ENCODE peak calls at places on chromosomes 12 and 14, in four cellular contexts. B, X, T and G are unnamed samples.

GRCh38 chr12:124995200-124995961 is 1.9 kb downstream of the BRI3BP start:
- DNase-seq in B (peak; percentile 34), X (no peak), T (no peak), G (no peak)

GRCh38 chr12:28958553-28959195 is 190.4 kb upstream of the FAR2 start:
- DNase-seq in B (no peak), X (no peak), T (no peak), G (no peak)

GRCh38 chr12:615620-616019 is 47.6 kb downstream of the NINJ2 start:
- DNase-seq in B (no peak), X (no peak), T (no peak), G (no peak)

GRCh38 chr14:101121399-101122113 is 218.0 kb upstream of the RTL1 start:
- DNase-seq in B (no peak), X (no peak), T (no peak), G (no peak)

GRCh38 chr12:65536876-65537661 is 258.6 kb downstream of the MSRB3 start:
- DNase-seq in B (peak; percentile 82), X (no peak), T (peak; percentile 88), G (no peak)

GRCh38 chr14:81268016-81268416 is 47.3 kb upstream of the GTF2A1 start:
- DNase-seq in B (no peak), X (no peak), T (no peak), G (no peak)

GRCh38 chr14:98622208-98623051 is 649.6 kb downstream of the BCL11B start:
- DNase-seq in B (no peak), X (no peak), T (no peak), G (no peak)

GRCh38 chr12:128381537-128381936 is 114.6 kb downstream of the TMEM132C start:
- DNase-seq in B (no peak), X (no peak), T (no peak), G (no peak)

GRCh38 chr12:97760601-97761000 is 298.0 kb downstream of the RMST start:
- DNase-seq in B (no peak), X (no peak), T (no peak), G (no peak)

GRCh38 chr12:122889658-122890561 is 6.0 kb downstream of the VPS37B start:
- DNase-seq in B (no peak), X (no peak), T (no peak), G (no peak)

GRCh38 chr12:52054838-52055741 is 3.8 kb downstream of the NR4A1 start:
- DNase-seq in B (no peak), X (no peak), T (no peak), G (no peak)

GRCh38 chr14:73491256-73491976 is 683 bp downstream of the RIOX1 start:
- DNase-seq in B (peak; percentile 57), X (peak; percentile 65), T (peak; percentile 80), G (peak; percentile 43)

GRCh38 chr12:77795699-77796098 is 35.0 kb upstream of the NAV3 start:
- DNase-seq in B (no peak), X (no peak), T (no peak), G (no peak)

GRCh38 chr14:23454445-23454856 is 15.1 kb upstream of the NGDN start:
- DNase-seq in B (no peak), X (no peak), T (peak; percentile 20), G (no peak)

GRCh38 chr14:68510951-68511726 is 281.7 kb downstream of the ZFP36L1 start:
- DNase-seq in B (no peak), X (no peak), T (no peak), G (no peak)

GRCh38 chr12:20367731-20368652 is at the start of gene PDE3A:
- DNase-seq in B (peak; percentile 76), X (no peak), T (peak; percentile 23), G (no peak)

GRCh38 chr12:84375472-84375871 is 537.1 kb downstream of the SLC6A15 start:
- DNase-seq in B (no peak), X (no peak), T (no peak), G (no peak)

GRCh38 chr12:62785941-62786559 is 148.9 kb downstream of the PPM1H start:
- DNase-seq in B (peak; percentile 77), X (no peak), T (peak; percentile 83), G (no peak)

GRCh38 chr14:102508410-102508773 is 1.2 kb downstream of the ANKRD9 start:
- DNase-seq in B (peak; percentile 59), X (no peak), T (peak; percentile 82), G (no peak)

GRCh38 chr14:75984674-75985073 is 889 bp upstream of the IFT43 start:
- DNase-seq in B (no peak), X (no peak), T (no peak), G (no peak)

GRCh38 chr12:28742791-28743190 is 406.3 kb upstream of the FAR2 start:
- DNase-seq in B (no peak), X (no peak), T (no peak), G (no peak)

GRCh38 chr12:15446798-15447197 is 124.5 kb downstream of the PTPRO start:
- DNase-seq in B (no peak), X (no peak), T (peak; percentile 91), G (no peak)

GRCh38 chr12:51907083-51907863 is at the start of gene ACVRL1:
- DNase-seq in B (no peak), X (no peak), T (no peak), G (no peak)

GRCh38 chr12:107014050-107014449 is 27.1 kb upstream of the MTERF2 start:
- DNase-seq in B (peak; percentile 71), X (no peak), T (peak; percentile 80), G (no peak)

DNA sequence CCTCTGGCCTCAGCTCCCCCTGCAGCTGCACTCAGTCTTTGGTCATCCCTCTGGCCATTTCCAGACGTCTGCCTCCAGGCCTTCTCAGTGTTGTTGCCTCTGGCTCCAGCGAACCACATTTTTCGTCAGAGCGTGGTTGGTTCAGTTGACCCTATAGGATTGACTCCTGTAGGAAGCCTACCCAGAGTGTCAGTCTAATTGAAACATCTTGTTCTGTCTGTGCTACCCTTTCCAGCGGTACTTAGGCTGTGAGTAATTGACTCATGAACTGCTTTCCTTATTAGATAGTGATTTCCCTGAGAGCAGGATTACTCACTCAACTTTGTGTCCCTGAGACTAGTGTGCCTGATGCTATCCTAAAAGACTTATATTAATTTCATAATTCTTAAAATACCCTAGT is 373.2 kb downstream of the ATP23 start:
- DNase-seq in B (no peak), X (no peak), T (no peak), G (no peak)
- TF ChIP-seq CTCF in B (no peak), X (no peak), T (no peak), G (no peak)

DNA sequence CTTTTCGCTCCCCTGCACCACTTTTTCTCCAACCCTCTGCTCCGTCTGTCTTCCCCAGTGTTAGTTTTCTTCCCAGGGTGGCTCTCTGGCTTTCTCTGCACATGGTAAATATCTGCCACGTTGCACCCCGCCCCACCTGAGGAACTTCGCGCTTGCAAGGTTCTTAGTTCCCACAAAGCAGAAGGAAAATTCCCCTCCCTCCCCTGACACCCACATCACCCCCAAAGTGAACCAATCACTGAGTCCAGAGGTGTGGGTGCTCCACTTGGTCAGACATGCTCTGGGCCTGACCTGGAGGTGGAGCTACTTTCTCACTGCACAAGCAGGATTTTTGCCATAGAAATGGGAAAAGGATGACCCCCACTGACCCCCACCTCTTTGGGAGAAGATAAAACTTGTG is 415.0 kb downstream of the FUT8 start:
- DNase-seq in B (no peak), X (no peak), T (no peak), G (no peak)
- TF ChIP-seq CTCF in B (no peak), X (no peak), T (no peak), G (no peak)

GRCh38 chr12:6752181-6752930 is 585 bp downstream of the MLF2 start:
- DNase-seq in B (no peak), X (no peak), T (peak; percentile 48), G (no peak)

GRCh38 chr12:6752931-6753771 is at the start of gene MLF2:
- DNase-seq in B (peak; percentile 98), X (peak; percentile 96), T (peak; percentile 99), G (peak; percentile 94)

GRCh38 chr12:6754406-6754805 is 1.5 kb upstream of the MLF2 start:
- DNase-seq in B (no peak), X (no peak), T (no peak), G (no peak)

GRCh38 chr12:6751767-6752166 is 1.2 kb downstream of the MLF2 start:
- DNase-seq in B (no peak), X (no peak), T (no peak), G (no peak)

GRCh38 chr12:6753772-6754356 is 923 bp upstream of the MLF2 start:
- DNase-seq in B (no peak), X (no peak), T (no peak), G (no peak)
- TF ChIP-seq CTCF in B (no peak), X (peak; percentile 50), T (peak; percentile 40), G (no peak)

GRCh38 chr12:91327889-91328288 is 145.3 kb upstream of the DCN start:
- DNase-seq in B (no peak), X (no peak), T (no peak), G (no peak)

GRCh38 chr12:91331371-91331770 is 148.8 kb upstream of the DCN start:
- DNase-seq in B (no peak), X (no peak), T (no peak), G (no peak)

GRCh38 chr12:91327136-91327535 is 144.5 kb upstream of the DCN start:
- DNase-seq in B (no peak), X (no peak), T (no peak), G (no peak)

GRCh38 chr12:91332305-91332704 is 149.7 kb upstream of the DCN start:
- DNase-seq in B (no peak), X (no peak), T (no peak), G (no peak)

DNA sequence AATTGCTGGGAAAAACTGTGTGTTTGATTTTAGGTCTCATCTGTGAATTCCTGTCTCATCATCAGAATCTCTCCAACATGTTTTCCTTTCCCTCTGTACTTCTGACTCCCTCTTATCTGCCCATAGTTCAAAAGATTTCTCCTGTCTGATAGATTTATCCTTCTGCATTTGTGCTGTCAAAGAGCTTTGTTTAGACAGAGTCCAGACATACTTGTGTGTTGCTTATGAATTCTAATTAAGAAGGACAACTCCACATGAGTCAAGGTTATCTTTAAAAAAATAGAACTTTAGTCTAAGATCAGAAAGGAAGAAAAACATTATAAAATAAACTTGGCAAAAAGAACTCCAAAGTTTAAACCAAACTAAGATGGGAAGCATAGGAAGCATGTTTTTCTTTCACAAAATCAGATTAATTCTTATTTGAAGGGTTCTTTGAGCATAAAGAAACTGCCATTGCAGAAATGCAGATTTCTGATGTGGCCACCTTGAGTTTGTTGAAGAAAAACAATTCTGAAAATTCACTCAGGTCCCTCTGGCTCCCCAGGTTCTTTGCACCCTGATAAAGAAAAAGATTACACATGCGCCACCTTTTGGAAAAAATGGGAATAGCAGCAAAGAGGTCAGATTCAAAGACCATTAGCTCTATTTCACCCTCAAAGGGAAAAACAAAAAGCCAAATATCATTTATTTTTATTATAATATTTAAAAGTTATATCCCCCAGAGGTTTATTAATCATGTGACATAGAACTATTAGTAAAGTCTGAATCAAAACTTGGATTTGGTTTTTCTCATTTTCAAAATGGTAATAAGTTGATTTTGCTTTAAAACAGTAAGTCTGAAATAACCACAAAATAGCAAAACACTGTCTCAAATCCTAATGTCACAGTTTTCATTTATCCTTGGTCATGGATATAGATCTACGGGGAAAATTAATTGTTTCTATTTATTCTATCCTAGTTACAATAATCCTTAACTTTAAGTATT is 143.7 kb upstream of the DCN start:
- DNase-seq in B (peak; percentile 70), X (peak; percentile 6), T (peak; percentile 43), G (no peak)
- TF ChIP-seq CTCF in B (peak; percentile 67), X (peak; percentile 87), T (peak; percentile 78), G (peak; percentile 71)

GRCh38 chr12:30807695-30808034 is 52.9 kb upstream of the CAPRIN2 start:
- DNase-seq in B (no peak), X (no peak), T (no peak), G (no peak)
- TF ChIP-seq CTCF in B (no peak), X (peak; percentile 50), T (peak; percentile 24), G (no peak)

GRCh38 chr12:88577537-88577936 is 2.7 kb downstream of the KITLG start:
- DNase-seq in B (peak; percentile 28), X (no peak), T (peak; percentile 45), G (no peak)
- TF ChIP-seq CTCF in B (peak; percentile 25), X (no peak), T (peak; percentile 26), G (no peak)

GRCh38 chr12:112855375-112855774 is 51.4 kb upstream of the OAS1 start:
- DNase-seq in B (peak; percentile 41), X (no peak), T (peak; percentile 29), G (no peak)
- TF ChIP-seq CTCF in B (no peak), X (no peak), T (no peak), G (no peak)